ENCODE peak calls at places on chromosomes 6 and 20, in four cellular contexts. U, V, D and L are unnamed samples.

GRCh38 chr20:62684986-62685385 is 23.6 kb upstream of the NTSR1 start:
- DNase-seq in V (no peak), D (no peak), U (no peak), L (peak)

GRCh38 chr20:49889943-49890650 is 25.2 kb downstream of the SPATA2 start:
- DNase-seq in D (no peak), V (no peak), U (peak), L (peak)

GRCh38 chr20:53873249-53873642 is 197.1 kb downstream of the BCAS1 start:
- DNase-seq in U (no peak), V (no peak), D (no peak), L (no peak)

GRCh38 chr20:11891081-11891826 is 26.4 kb upstream of the BTBD3 start:
- DNase-seq in D (no peak), U (no peak), V (no peak), L (peak)

GRCh38 chr20:11682285-11682684 is 235.4 kb upstream of the BTBD3 start:
- DNase-seq in U (no peak), D (no peak), V (no peak), L (no peak)

GRCh38 chr6:111957623-111958315 is 84.5 kb upstream of the FYN start:
- DNase-seq in D (no peak), V (no peak), U (peak), L (peak)

GRCh38 chr6:148514091-148514850 is 171.6 kb downstream of the SASH1 start:
- DNase-seq in D (no peak), U (no peak), V (no peak), L (no peak)

GRCh38 chr6:71478834-71479541 is 190.4 kb downstream of the OGFRL1 start:
- DNase-seq in D (peak), V (no peak), U (peak), L (peak)

GRCh38 chr6:35213824-35214756 is at the start of gene SCUBE3:
- DNase-seq in V (peak), D (no peak), U (peak), L (peak)

GRCh38 chr6:7919871-7920270 is 9.3 kb upstream of the TXNDC5 start:
- DNase-seq in D (peak), V (no peak), U (no peak), L (peak)

GRCh38 chr6:134299236-134299635 is 18.7 kb downstream of the SGK1 start:
- DNase-seq in V (no peak), U (no peak), D (no peak), L (no peak)

GRCh38 chr20:47392015-47392720 is 35.7 kb upstream of the ZMYND8 start:
- DNase-seq in D (peak), V (peak), U (peak), L (no peak)

GRCh38 chr6:37602801-37603200 is 94.9 kb downstream of the MDGA1 start:
- DNase-seq in V (no peak), U (no peak), D (no peak), L (no peak)

GRCh38 chr6:146169872-146170271 is 141.0 kb downstream of the GRM1 start:
- DNase-seq in U (no peak), D (no peak), V (no peak), L (no peak)

GRCh38 chr6:49986551-49986950 is 17.1 kb upstream of the DEFB113 start:
- DNase-seq in U (no peak), V (no peak), D (no peak), L (no peak)

GRCh38 chr20:50338479-50339195 is 148.0 kb downstream of the CEBPB start:
- DNase-seq in V (peak), D (no peak), U (peak), L (peak)

GRCh38 chr20:36606171-36607116 is 865 bp downstream of the RAB5IF start:
- DNase-seq in U (no peak), V (no peak), D (peak), L (no peak)

GRCh38 chr6:126039284-126039683 is 52.9 kb downstream of the TRMT11 start:
- DNase-seq in V (no peak), U (no peak), D (peak), L (no peak)

GRCh38 chr6:148565931-148566663 is 180.7 kb upstream of the UST start:
- DNase-seq in D (peak), V (peak), U (no peak), L (no peak)

GRCh38 chr6:144434308-144434990 is 149.3 kb downstream of the UTRN start:
- DNase-seq in U (peak), V (no peak), D (peak), L (no peak)

GRCh38 chr20:23264545-23264944 is 86.0 kb upstream of the NXT1 start:
- DNase-seq in V (no peak), U (no peak), D (no peak), L (no peak)

GRCh38 chr20:8423482-8423881 is 291.4 kb downstream of the PLCB1 start:
- DNase-seq in U (no peak), D (no peak), V (no peak), L (no peak)